ENCODE peak calls at places on chromosome 18, in six cellular contexts. V, E, O, B, U and X are unnamed samples.

GRCh38 chr18:76994086-76994654 is 138.4 kb downstream of the MBP start:
- DNase-seq in E (no peak), B (peak), U (peak), O (no peak), V (no peak), X (no peak)

GRCh38 chr18:11309172-11309571 is 159.8 kb upstream of the PIEZO2 start:
- DNase-seq in O (no peak), U (no peak), V (no peak), E (no peak), B (no peak), X (no peak)

GRCh38 chr18:32160547-32160946 is 29.3 kb upstream of the MEP1B start:
- DNase-seq in V (no peak), O (no peak), B (no peak), E (no peak), U (no peak), X (no peak)

GRCh38 chr18:49094979-49095632 is 144.3 kb upstream of the SMAD7 start:
- DNase-seq in O (no peak), V (no peak), B (no peak), U (no peak), E (peak), X (peak)

GRCh38 chr18:57743008-57743407 is 60.1 kb downstream of the ATP8B1 start:
- DNase-seq in V (no peak), O (no peak), B (no peak), E (peak), U (no peak), X (no peak)

GRCh38 chr18:47990981-47991380 is 60.5 kb upstream of the SMAD2 start:
- DNase-seq in O (no peak), B (no peak), U (peak), E (no peak), V (no peak), X (no peak)

GRCh38 chr18:67669993-67670671 is 153.6 kb upstream of the DSEL start:
- DNase-seq in B (no peak), U (no peak), O (no peak), E (peak), V (no peak), X (no peak)

GRCh38 chr18:79510046-79510685 is 114.4 kb downstream of the NFATC1 start:
- DNase-seq in U (no peak), B (peak), V (no peak), E (no peak), O (no peak), X (peak)

GRCh38 chr18:41524674-41525470 is 430.2 kb upstream of the PIK3C3 start:
- DNase-seq in O (no peak), V (no peak), E (no peak), U (no peak), B (no peak), X (no peak)

GRCh38 chr18:47175283-47175894 is 775 bp downstream of the IER3IP1 start:
- DNase-seq in V (no peak), B (no peak), E (no peak), O (no peak), U (no peak), X (no peak)

GRCh38 chr18:79493801-79494211 is 98.1 kb downstream of the NFATC1 start:
- DNase-seq in U (no peak), E (no peak), O (no peak), B (peak), V (no peak), X (peak)

GRCh38 chr18:22674300-22674699 is 256.6 kb upstream of the CTAGE1 start:
- DNase-seq in B (no peak), E (peak), U (no peak), V (no peak), O (no peak), X (no peak)

GRCh38 chr18:59610546-59611140 is 86.6 kb downstream of the CCBE1 start:
- DNase-seq in O (no peak), V (no peak), U (no peak), B (no peak), E (no peak), X (no peak)

GRCh38 chr18:6960656-6961055 is 156.9 kb downstream of the LAMA1 start:
- DNase-seq in U (no peak), B (no peak), O (no peak), V (no peak), E (peak), X (no peak)

GRCh38 chr18:6010284-6010683 is 115.0 kb upstream of the TMEM200C start:
- DNase-seq in E (no peak), B (no peak), U (no peak), V (no peak), O (no peak), X (no peak)

GRCh38 chr18:2916184-2916583 is 69.4 kb downstream of the EMILIN2 start:
- DNase-seq in B (no peak), V (no peak), E (no peak), O (no peak), U (no peak), X (no peak)

GRCh38 chr18:8960740-8961657 is 141.5 kb upstream of the NDUFV2 start:
- DNase-seq in B (no peak), O (no peak), U (no peak), E (no peak), V (no peak), X (no peak)

GRCh38 chr18:2797951-2798350 is 48.9 kb upstream of the EMILIN2 start:
- DNase-seq in O (no peak), U (no peak), E (no peak), V (no peak), B (no peak), X (no peak)

GRCh38 chr18:69954719-69955118 is 7.0 kb upstream of the CD226 start:
- DNase-seq in V (no peak), E (no peak), B (no peak), O (no peak), U (no peak), X (no peak)

GRCh38 chr18:21052385-21052784 is 59.2 kb downstream of the ROCK1 start:
- DNase-seq in V (no peak), U (no peak), E (no peak), O (no peak), B (no peak), X (no peak)

GRCh38 chr18:23521907-23522306 is 18.6 kb downstream of the RMC1 start:
- DNase-seq in O (no peak), B (no peak), V (no peak), U (no peak), E (no peak), X (peak)

GRCh38 chr18:9117980-9118841 is 15.7 kb downstream of the NDUFV2 start:
- DNase-seq in E (no peak), B (no peak), U (no peak), V (no peak), O (no peak), X (no peak)

GRCh38 chr18:48134609-48135008 is 204.2 kb upstream of the SMAD2 start:
- DNase-seq in B (peak), E (no peak), U (no peak), V (no peak), O (no peak), X (no peak)

GRCh38 chr18:58177886-58178470 is 134.0 kb downstream of the NEDD4L start:
- DNase-seq in V (no peak), B (peak), O (no peak), E (no peak), U (no peak), X (no peak)

GRCh38 chr18:74476154-74476553 is 19.0 kb upstream of the DIPK1C start:
- DNase-seq in U (no peak), E (no peak), O (peak), V (no peak), B (no peak), X (no peak)

GRCh38 chr18:48875314-48875941 is 75.3 kb downstream of the SMAD7 start:
- DNase-seq in U (no peak), E (no peak), O (no peak), B (no peak), V (no peak), X (peak)

GRCh38 chr18:48264508-48264907 is 144.7 kb downstream of the ZBTB7C start:
- DNase-seq in E (no peak), B (no peak), U (peak), O (no peak), V (no peak), X (no peak)

GRCh38 chr18:3710712-3711269 is 260.8 kb downstream of the TGIF1 start:
- DNase-seq in V (no peak), E (no peak), B (peak), O (no peak), U (no peak), X (peak)

GRCh38 chr18:49814147-49814499 is 790 bp upstream of the ACAA2 start:
- DNase-seq in O (peak), E (no peak), B (peak), V (peak), U (peak), X (peak)

GRCh38 chr18:10006261-10006903 is 92.6 kb downstream of the VAPA start:
- DNase-seq in V (no peak), U (peak), E (no peak), B (peak), O (peak), X (no peak)

GRCh38 chr18:66110607-66111006 is 359.8 kb downstream of the CDH7 start:
- DNase-seq in B (no peak), O (no peak), E (no peak), V (no peak), U (no peak), X (no peak)

GRCh38 chr18:21745234-21745633 is 4.6 kb downstream of the MIB1 start:
- DNase-seq in U (no peak), E (no peak), O (no peak), B (no peak), V (no peak), X (no peak)

GRCh38 chr18:60020107-60020925 is 120.5 kb downstream of the PMAIP1 start:
- DNase-seq in V (no peak), E (no peak), B (no peak), O (no peak), U (no peak), X (no peak)

GRCh38 chr18:11728247-11728646 is 39.2 kb downstream of the GNAL start:
- DNase-seq in E (no peak), O (no peak), U (peak), B (no peak), V (no peak), X (no peak)

GRCh38 chr18:41660654-41661053 is 294.4 kb upstream of the PIK3C3 start:
- DNase-seq in U (no peak), O (no peak), B (no peak), E (no peak), V (no peak), X (no peak)

GRCh38 chr18:9708882-9709877 is 1.1 kb downstream of the RAB31 start:
- DNase-seq in B (peak), E (no peak), O (no peak), V (no peak), U (no peak), X (peak)

GRCh38 chr18:48607049-48607984 is 68.5 kb downstream of the CTIF start:
- DNase-seq in V (no peak), E (peak), U (no peak), B (no peak), O (no peak), X (no peak)

GRCh38 chr18:55510809-55511208 is 77.2 kb downstream of the TCF4 start:
- DNase-seq in O (no peak), U (no peak), B (no peak), E (peak), V (no peak), X (no peak)

GRCh38 chr18:57469884-57470283 is 34.7 kb downstream of the ONECUT2 start:
- DNase-seq in V (no peak), O (no peak), E (no peak), B (no peak), U (no peak), X (no peak)